ENCODE peak calls at places on chromosomes 2 and 18, in four cellular contexts. One of them, this sample, is unnamed.

GRCh38 chr2:169664978-169665930 is 29.0 kb downstream of the CFAP210 start:
- DNase-seq in coronary artery: no peak
- DNase-seq in right lobe of liver: no peak
- DNase-seq in right atrium auricular region: no peak
- DNase-seq in this sample: peak

GRCh38 chr18:10249270-10249669 is 205.2 kb upstream of the APCDD1 start:
- DNase-seq in coronary artery: no peak
- DNase-seq in right lobe of liver: no peak
- DNase-seq in right atrium auricular region: no peak
- DNase-seq in this sample: no peak

GRCh38 chr18:2146092-2146491 is 425.2 kb downstream of the METTL4 start:
- DNase-seq in coronary artery: no peak
- DNase-seq in right lobe of liver: no peak
- DNase-seq in right atrium auricular region: no peak
- DNase-seq in this sample: no peak

GRCh38 chr2:150188177-150188576 is 299.3 kb downstream of the RND3 start:
- DNase-seq in coronary artery: no peak
- DNase-seq in right lobe of liver: no peak
- DNase-seq in right atrium auricular region: no peak
- DNase-seq in this sample: no peak

GRCh38 chr18:52312321-52312720 is 27.7 kb upstream of the DCC start:
- DNase-seq in coronary artery: no peak
- DNase-seq in right lobe of liver: no peak
- DNase-seq in right atrium auricular region: no peak
- DNase-seq in this sample: no peak

GRCh38 chr2:216863946-216864345 is 4.1 kb upstream of the TNP1 start:
- DNase-seq in coronary artery: no peak
- DNase-seq in right lobe of liver: no peak
- DNase-seq in right atrium auricular region: no peak
- DNase-seq in this sample: no peak

GRCh38 chr2:226215902-226216503 is 583.6 kb downstream of the IRS1 start:
- DNase-seq in coronary artery: no peak
- DNase-seq in right lobe of liver: peak
- DNase-seq in right atrium auricular region: peak
- DNase-seq in this sample: peak

GRCh38 chr2:189109921-189110397 is 69.6 kb downstream of the COL5A2 start:
- DNase-seq in coronary artery: no peak
- DNase-seq in right lobe of liver: no peak
- DNase-seq in right atrium auricular region: no peak
- DNase-seq in this sample: no peak

GRCh38 chr2:42886921-42887320 is 94.5 kb upstream of the HAAO start:
- DNase-seq in coronary artery: peak
- DNase-seq in right lobe of liver: no peak
- DNase-seq in right atrium auricular region: no peak
- DNase-seq in this sample: peak

GRCh38 chr2:70897203-70897976 is 38.3 kb upstream of the ATP6V1B1 start:
- DNase-seq in coronary artery: peak
- DNase-seq in right lobe of liver: no peak
- DNase-seq in right atrium auricular region: peak
- DNase-seq in this sample: no peak

GRCh38 chr2:3778841-3779505 is 75.6 kb downstream of the DCDC2C start:
- DNase-seq in coronary artery: no peak
- DNase-seq in right lobe of liver: no peak
- DNase-seq in right atrium auricular region: peak
- DNase-seq in this sample: no peak

DNA sequence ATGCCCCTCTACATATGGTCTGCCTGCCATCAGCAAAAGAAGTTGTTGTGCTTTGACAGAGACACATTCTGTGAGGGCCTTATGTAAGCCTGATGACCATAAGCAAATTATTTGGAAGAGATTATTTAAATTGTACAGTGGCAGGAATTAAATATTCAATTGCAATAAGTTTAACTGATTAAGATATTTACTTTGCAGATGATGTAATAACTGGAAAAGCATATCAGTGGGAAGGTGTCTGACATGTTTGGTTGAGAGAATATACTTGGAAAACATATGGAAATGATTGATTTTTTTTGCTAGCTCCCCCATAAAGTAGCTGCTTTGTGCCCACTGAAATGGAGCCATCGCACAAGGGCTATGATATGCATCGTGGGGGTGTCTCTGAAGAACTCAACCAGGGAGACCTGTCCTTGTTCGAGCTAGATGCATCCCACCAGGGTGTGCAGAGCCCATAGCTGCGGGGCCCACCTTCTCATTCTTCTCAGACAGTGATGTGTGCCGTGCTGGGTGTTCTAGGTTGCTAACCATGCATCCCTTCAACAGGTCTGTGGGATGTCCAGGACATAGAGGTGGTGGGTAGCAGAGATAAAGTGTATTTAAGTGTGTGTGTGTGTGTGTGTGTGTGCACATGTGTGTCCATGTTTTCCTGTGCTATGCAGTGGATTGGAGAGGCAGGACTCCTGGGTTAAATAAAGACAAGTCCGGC is 90.4 kb upstream of the PARD3B start:
- DNase-seq in coronary artery: no peak
- DNase-seq in right lobe of liver: no peak
- DNase-seq in right atrium auricular region: no peak
- DNase-seq in this sample: no peak
- H3K27ac ChIP-seq in coronary artery: no peak
- H3K27ac ChIP-seq in right lobe of liver: no peak
- H3K27ac ChIP-seq in right atrium auricular region: no peak
- H3K27ac ChIP-seq in this sample: no peak

DNA sequence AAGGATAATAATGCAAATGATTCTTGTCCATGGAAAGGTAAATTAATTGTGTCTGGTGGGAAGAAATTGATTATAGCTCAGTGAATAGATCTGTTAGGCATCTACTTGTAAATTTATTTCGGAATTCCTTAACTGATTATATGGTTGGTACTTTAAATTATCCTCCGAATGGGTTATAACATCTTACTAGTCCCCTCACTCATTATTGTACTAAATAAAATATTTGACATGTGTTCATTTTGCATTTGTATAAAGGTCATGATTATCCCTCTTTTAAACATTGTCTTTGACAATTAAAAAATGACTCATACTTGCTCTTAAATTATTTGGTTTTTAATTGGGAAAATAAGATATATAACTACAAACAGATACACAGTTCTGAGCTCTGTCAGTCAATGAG is 47.4 kb downstream of the CAVIN2 start:
- DNase-seq in coronary artery: no peak
- DNase-seq in right lobe of liver: no peak
- DNase-seq in right atrium auricular region: no peak
- DNase-seq in this sample: no peak
- TF ChIP-seq CTCF in coronary artery: no peak
- TF ChIP-seq CTCF in right lobe of liver: no peak
- TF ChIP-seq CTCF in right atrium auricular region: no peak
- TF ChIP-seq CTCF in this sample: no peak

GRCh38 chr2:41182961-41183360 is 731.1 kb upstream of the SLC8A1 start:
- DNase-seq in coronary artery: no peak
- DNase-seq in right lobe of liver: no peak
- DNase-seq in right atrium auricular region: no peak
- DNase-seq in this sample: no peak
- H3K27ac ChIP-seq in coronary artery: no peak
- H3K27ac ChIP-seq in right lobe of liver: no peak
- H3K27ac ChIP-seq in right atrium auricular region: no peak
- H3K27ac ChIP-seq in this sample: no peak

GRCh38 chr2:39663187-39663930 is 2.4 kb upstream of the TMEM178A start:
- DNase-seq in coronary artery: no peak
- DNase-seq in right lobe of liver: no peak
- DNase-seq in right atrium auricular region: no peak
- DNase-seq in this sample: no peak

GRCh38 chr2:39658371-39658770 is 7.3 kb upstream of the TMEM178A start:
- DNase-seq in coronary artery: no peak
- DNase-seq in right lobe of liver: no peak
- DNase-seq in right atrium auricular region: no peak
- DNase-seq in this sample: no peak

GRCh38 chr2:39659765-39660611 is 5.7 kb upstream of the TMEM178A start:
- DNase-seq in coronary artery: no peak
- DNase-seq in right lobe of liver: no peak
- DNase-seq in right atrium auricular region: no peak
- DNase-seq in this sample: no peak

GRCh38 chr2:39661771-39662325 is 3.9 kb upstream of the TMEM178A start:
- DNase-seq in coronary artery: no peak
- DNase-seq in right lobe of liver: no peak
- DNase-seq in right atrium auricular region: no peak
- DNase-seq in this sample: no peak

DNA sequence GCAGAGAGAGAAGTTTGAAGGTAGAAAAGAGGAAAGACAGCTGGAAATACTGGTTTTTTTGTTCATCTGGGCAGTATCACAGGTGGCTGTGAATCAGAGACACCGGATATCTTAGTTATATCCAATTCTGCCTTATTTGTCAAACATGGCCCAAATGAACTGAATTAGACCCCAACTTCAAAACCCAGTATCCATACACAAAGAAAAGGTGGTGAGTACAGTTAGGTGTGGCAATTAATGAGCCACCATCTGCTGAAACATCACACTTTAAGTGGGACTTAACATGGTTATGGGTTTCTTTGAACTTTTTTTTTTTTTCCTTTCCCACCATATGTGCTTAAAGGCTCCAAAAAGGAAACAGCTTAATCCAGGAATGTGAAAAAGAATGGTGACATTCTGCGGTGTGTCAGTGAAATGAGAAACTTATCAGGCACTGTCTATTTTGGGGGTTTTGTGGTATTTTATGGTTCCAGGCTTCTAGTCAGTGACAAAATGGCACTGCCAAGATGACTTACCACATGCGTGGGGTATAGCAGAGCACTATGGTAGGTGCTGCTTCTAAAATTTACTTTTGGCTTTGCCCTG is 5.0 kb upstream of the TMEM178A start:
- DNase-seq in coronary artery: no peak
- DNase-seq in right lobe of liver: no peak
- DNase-seq in right atrium auricular region: no peak
- DNase-seq in this sample: no peak
- TF ChIP-seq CTCF in coronary artery: no peak
- TF ChIP-seq CTCF in right lobe of liver: no peak
- TF ChIP-seq CTCF in right atrium auricular region: no peak
- TF ChIP-seq CTCF in this sample: no peak

GRCh38 chr2:155298001-155298400 is 599.5 kb downstream of the KCNJ3 start:
- DNase-seq in coronary artery: no peak
- DNase-seq in right lobe of liver: no peak
- DNase-seq in right atrium auricular region: no peak
- DNase-seq in this sample: no peak

GRCh38 chr2:155301221-155301620 is 602.7 kb downstream of the KCNJ3 start:
- DNase-seq in coronary artery: no peak
- DNase-seq in right lobe of liver: no peak
- DNase-seq in right atrium auricular region: no peak
- DNase-seq in this sample: no peak
- H3K27ac ChIP-seq in coronary artery: no peak
- H3K27ac ChIP-seq in right lobe of liver: no peak
- H3K27ac ChIP-seq in right atrium auricular region: no peak
- H3K27ac ChIP-seq in this sample: no peak

DNA sequence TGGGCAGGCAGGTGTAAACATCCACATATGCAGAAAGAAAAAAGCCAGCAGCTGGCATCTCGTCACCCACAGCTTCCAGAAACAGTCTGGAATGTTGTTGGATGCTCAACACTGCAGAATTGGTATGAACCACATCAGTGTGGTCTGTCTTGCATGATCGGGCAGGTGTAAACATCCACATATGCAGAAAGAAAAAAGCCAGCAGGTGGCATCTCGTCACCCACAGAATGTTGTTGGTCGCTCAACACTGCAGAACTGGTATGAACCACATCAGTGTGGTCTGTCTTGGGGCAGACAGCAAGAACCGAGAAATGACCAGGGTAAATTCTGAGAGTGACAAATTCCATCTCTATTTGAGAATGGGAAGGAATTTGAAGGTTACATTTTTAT is 39.6 kb downstream of the DOCK10 start:
- DNase-seq in coronary artery: no peak
- DNase-seq in right lobe of liver: no peak
- DNase-seq in right atrium auricular region: no peak
- DNase-seq in this sample: no peak
- TF ChIP-seq CTCF in coronary artery: no peak
- TF ChIP-seq CTCF in right lobe of liver: no peak
- TF ChIP-seq CTCF in right atrium auricular region: no peak
- TF ChIP-seq CTCF in this sample: no peak

DNA sequence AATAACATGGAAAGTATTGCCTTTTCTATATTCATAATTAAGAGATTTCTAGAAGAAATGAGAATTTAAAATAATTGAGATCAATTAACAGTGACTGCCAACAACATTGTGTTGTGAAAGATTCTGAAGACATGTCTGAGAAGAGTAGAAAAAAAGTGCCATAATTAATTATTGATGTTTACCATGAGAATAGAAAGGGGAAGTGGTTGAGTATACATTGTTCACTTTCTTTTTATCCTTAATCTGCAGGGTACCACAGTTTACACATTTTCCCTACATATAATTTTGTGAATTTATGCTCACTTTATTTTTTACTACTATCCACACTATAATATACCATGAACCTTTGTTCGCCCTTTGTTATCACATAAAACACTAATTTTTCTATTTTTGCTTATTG is 47.1 kb upstream of the UBE2E3 start:
- DNase-seq in coronary artery: no peak
- DNase-seq in right lobe of liver: no peak
- DNase-seq in right atrium auricular region: no peak
- DNase-seq in this sample: no peak
- H3K27ac ChIP-seq in coronary artery: no peak
- H3K27ac ChIP-seq in right lobe of liver: no peak
- H3K27ac ChIP-seq in right atrium auricular region: no peak
- H3K27ac ChIP-seq in this sample: no peak

GRCh38 chr2:104413890-104414289 is 440.0 kb upstream of the POU3F3 start:
- DNase-seq in coronary artery: no peak
- DNase-seq in right lobe of liver: no peak
- DNase-seq in right atrium auricular region: no peak
- DNase-seq in this sample: no peak

GRCh38 chr2:104408266-104408665 is 445.6 kb upstream of the POU3F3 start:
- DNase-seq in coronary artery: no peak
- DNase-seq in right lobe of liver: no peak
- DNase-seq in right atrium auricular region: no peak
- DNase-seq in this sample: no peak

GRCh38 chr2:104415284-104415683 is 438.6 kb upstream of the POU3F3 start:
- DNase-seq in coronary artery: no peak
- DNase-seq in right lobe of liver: no peak
- DNase-seq in right atrium auricular region: no peak
- DNase-seq in this sample: no peak

DNA sequence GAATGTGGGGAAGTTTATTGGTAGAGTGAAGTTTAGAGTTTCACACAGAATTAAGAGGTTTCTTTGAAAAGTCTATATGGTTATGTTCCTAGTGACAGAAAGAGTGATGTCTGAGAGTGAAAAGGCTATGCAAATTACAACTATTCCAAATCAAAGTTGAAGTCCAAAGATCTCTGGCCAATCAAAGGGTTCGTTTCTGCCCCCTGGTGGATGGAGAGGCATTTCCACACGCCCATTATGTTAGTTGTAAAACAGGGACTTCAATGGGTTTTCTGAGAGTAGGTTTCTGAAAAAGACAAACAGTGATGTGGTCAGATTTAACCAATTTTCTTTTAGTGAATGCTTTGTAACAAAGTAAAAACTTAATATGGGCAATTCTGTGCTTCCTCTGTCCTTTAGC is 441.5 kb upstream of the POU3F3 start:
- DNase-seq in coronary artery: no peak
- DNase-seq in right lobe of liver: no peak
- DNase-seq in right atrium auricular region: no peak
- DNase-seq in this sample: no peak
- TF ChIP-seq CTCF in coronary artery: no peak
- TF ChIP-seq CTCF in right lobe of liver: peak
- TF ChIP-seq CTCF in right atrium auricular region: no peak
- TF ChIP-seq CTCF in this sample: peak

GRCh38 chr2:237966565-237967462 is at the start of gene UBE2F:
- DNase-seq in coronary artery: peak
- DNase-seq in right lobe of liver: peak
- DNase-seq in right atrium auricular region: peak
- DNase-seq in this sample: peak
- H3K27ac ChIP-seq in coronary artery: peak
- H3K27ac ChIP-seq in right lobe of liver: no peak
- H3K27ac ChIP-seq in right atrium auricular region: peak
- H3K27ac ChIP-seq in this sample: no peak

GRCh38 chr2:583666-584065 is 93.5 kb downstream of the TMEM18 start:
- DNase-seq in coronary artery: peak
- DNase-seq in right lobe of liver: no peak
- DNase-seq in right atrium auricular region: peak
- DNase-seq in this sample: no peak
- TF ChIP-seq CTCF in coronary artery: no peak
- TF ChIP-seq CTCF in right lobe of liver: no peak
- TF ChIP-seq CTCF in right atrium auricular region: no peak
- TF ChIP-seq CTCF in this sample: no peak